ENCODE peak calls at places on chromosomes 13 and 19, in four cellular contexts. E is heart right ventricle; R is tibial nerve; J is CD8-positive, alpha-beta memory T cell. A is an unnamed sample.
A peak's percentile ranks its signal among the peaks of the same experiment; 100 is the strongest.

GRCh38 chr19:42191855-42192254 is 25.6 kb downstream of the DEDD2 start:
- DNase-seq in E (no peak), J (no peak), R (no peak), A (no peak)

GRCh38 chr19:12749938-12750521 is 1.6 kb upstream of the BEST2 start:
- DNase-seq in R (no peak), E (no peak), J (no peak), A (no peak)

GRCh38 chr19:4971424-4971793 is 2.5 kb downstream of the KDM4B start:
- DNase-seq in J (no peak), R (no peak), E (no peak), A (peak; percentile 40)

GRCh38 chr13:30841161-30841560 is 64.9 kb upstream of the MEDAG start:
- DNase-seq in J (no peak), E (no peak), R (no peak), A (no peak)

GRCh38 chr13:20711301-20712044 is 8.0 kb downstream of the IL17D start:
- DNase-seq in J (no peak), E (no peak), R (no peak), A (no peak)

GRCh38 chr13:39451301-39451700 is 151.7 kb downstream of the LHFPL6 start:
- DNase-seq in R (peak; percentile 70), J (no peak), E (no peak), A (no peak)

GRCh38 chr13:39327080-39327479 is 275.9 kb downstream of the LHFPL6 start:
- DNase-seq in E (no peak), R (no peak), J (no peak), A (no peak)

GRCh38 chr19:45400192-45400591 is 4.7 kb downstream of the PPP1R13L start:
- DNase-seq in J (no peak), R (no peak), E (no peak), A (no peak)

GRCh38 chr19:42254083-42254849 is 662 bp downstream of the ERF start:
- DNase-seq in R (peak; percentile 79), J (peak; percentile 76), E (peak; percentile 72), A (peak; percentile 85)

GRCh38 chr19:43316591-43317319 is 36.7 kb upstream of the CD177 start:
- DNase-seq in R (no peak), J (no peak), E (no peak), A (peak; percentile 67)

GRCh38 chr19:57096640-57097361 is 23.0 kb upstream of the USP29 start:
- DNase-seq in R (no peak), J (no peak), E (no peak), A (no peak)

GRCh38 chr19:47618771-47619170 is 9.8 kb downstream of the BICRA start:
- DNase-seq in J (no peak), R (no peak), E (peak; percentile 82), A (peak; percentile 71)

GRCh38 chr13:51026016-51026415 is 85.1 kb downstream of the C13orf42 start:
- DNase-seq in E (no peak), R (no peak), J (no peak), A (no peak)

GRCh38 chr19:46818812-46819211 is 30.4 kb upstream of the SLC1A5 start:
- DNase-seq in J (no peak), E (no peak), R (no peak), A (peak; percentile 60)

GRCh38 chr13:20188649-20189553 is 3.8 kb downstream of the GJB2 start:
- DNase-seq in E (no peak), J (no peak), R (no peak), A (no peak)

GRCh38 chr13:39419866-39420265 is 183.1 kb downstream of the LHFPL6 start:
- DNase-seq in J (no peak), E (no peak), R (no peak), A (no peak)

GRCh38 chr13:113413898-113414282 is 39.4 kb downstream of the ADPRHL1 start:
- DNase-seq in J (no peak), E (no peak), R (no peak), A (no peak)

GRCh38 chr19:11499890-11500420 is 5.7 kb downstream of the ZNF653 start:
- DNase-seq in J (no peak), R (no peak), E (no peak), A (no peak)

GRCh38 chr13:51832471-51833152 is 12.4 kb downstream of the TMEM272 start:
- DNase-seq in J (peak; percentile 60), R (peak; percentile 39), E (no peak), A (no peak)

GRCh38 chr13:99288069-99288468 is 19.1 kb downstream of the GPR183 start:
- DNase-seq in E (no peak), J (no peak), R (no peak), A (no peak)

GRCh38 chr13:86185636-86186035 is 386.4 kb upstream of the SLITRK6 start:
- DNase-seq in E (no peak), J (no peak), R (no peak), A (no peak)

GRCh38 chr13:111920932-111921705 is 145.8 kb upstream of the SOX1 start:
- DNase-seq in R (no peak), E (no peak), J (no peak), A (no peak)

GRCh38 chr19:3605770-3606169 is 905 bp downstream of the TBXA2R start:
- DNase-seq in R (no peak), J (no peak), E (no peak), A (no peak)

GRCh38 chr13:41019027-41019487 is at the start of gene ELF1:
- DNase-seq in R (peak; percentile 40), J (peak; percentile 72), E (no peak), A (peak; percentile 39)

GRCh38 chr19:36255316-36255715 is 40.4 kb downstream of the ZNF146 start:
- DNase-seq in E (no peak), R (no peak), J (no peak), A (no peak)

GRCh38 chr13:97238432-97238831 is 16.3 kb downstream of the MBNL2 start:
- DNase-seq in R (no peak), J (no peak), E (no peak), A (no peak)

GRCh38 chr13:97239943-97240788 is 18.0 kb downstream of the MBNL2 start:
- DNase-seq in E (no peak), R (no peak), J (no peak), A (no peak)

GRCh38 chr13:97237388-97237787 is 15.3 kb downstream of the MBNL2 start:
- DNase-seq in R (no peak), E (no peak), J (no peak), A (no peak)

GRCh38 chr13:97239306-97239705 is 17.2 kb downstream of the MBNL2 start:
- DNase-seq in R (no peak), E (no peak), J (no peak), A (no peak)

GRCh38 chr13:97238883-97239282 is 16.8 kb downstream of the MBNL2 start:
- DNase-seq in E (no peak), R (no peak), J (no peak), A (no peak)
- H3K4me1 ChIP-seq in E (peaks cover 97% of the 10 kb centered on the region), R (peaks cover 76% of the 10 kb centered on the region), J (peaks cover 33% of the 10 kb centered on the region), A (peaks cover 65% of the 10 kb centered on the region)

GRCh38 chr19:1254081-1254527 is 5.7 kb downstream of the MIDN start:
- DNase-seq in J (no peak), E (no peak), R (no peak), A (peak; percentile 74)
- H3K4me1 ChIP-seq in J (peaks cover 57% of the 10 kb centered on the region), E (peaks cover 75% of the 10 kb centered on the region), R (peaks cover 67% of the 10 kb centered on the region), A (peaks cover 56% of the 10 kb centered on the region)

GRCh38 chr19:19101540-19101939 is 36.7 kb downstream of the TMEM161A start:
- DNase-seq in R (no peak), E (no peak), J (no peak), A (no peak)

GRCh38 chr19:19106061-19106551 is 32.2 kb downstream of the TMEM161A start:
- DNase-seq in J (no peak), R (no peak), E (no peak), A (no peak)

GRCh38 chr19:19107663-19108062 is 30.6 kb downstream of the TMEM161A start:
- DNase-seq in R (no peak), J (no peak), E (no peak), A (no peak)

GRCh38 chr19:19103167-19103566 is 35.1 kb downstream of the TMEM161A start:
- DNase-seq in R (no peak), J (no peak), E (no peak), A (no peak)

DNA sequence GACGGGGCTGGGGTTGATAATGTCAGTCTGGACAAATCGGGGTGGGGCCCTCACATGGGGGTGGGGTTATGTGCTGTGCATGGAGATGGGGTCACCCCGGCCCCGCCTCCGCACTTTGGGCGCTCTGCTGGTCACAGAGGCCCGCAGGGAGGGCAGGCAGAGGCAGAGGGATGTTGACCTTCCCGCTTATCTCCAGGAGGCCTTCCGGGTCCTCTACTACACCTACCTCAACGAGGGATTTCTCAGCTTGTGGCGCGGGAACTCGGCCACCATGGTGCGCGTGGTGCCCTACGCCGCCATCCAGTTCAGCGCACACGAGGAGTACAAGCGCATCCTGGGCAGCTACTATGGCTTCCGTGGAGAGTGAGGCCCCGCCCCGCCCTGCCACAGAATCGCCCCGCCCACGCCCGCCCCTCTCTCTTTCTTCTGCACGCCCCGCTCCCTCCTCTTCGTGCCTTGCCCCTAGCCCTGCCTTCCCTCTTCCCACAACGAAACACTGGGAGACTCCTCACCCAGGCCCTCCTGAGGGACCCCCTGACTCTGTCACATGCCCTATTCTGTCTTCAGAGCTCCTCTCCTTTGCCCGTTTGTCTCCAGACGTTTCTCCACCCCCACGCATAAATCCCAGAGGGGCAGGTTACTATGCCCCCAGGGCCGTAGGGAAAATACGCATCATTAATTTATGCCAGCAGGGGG is 32.8 kb downstream of the TMEM161A start:
- DNase-seq in R (peak; percentile 57), J (no peak), E (peak; percentile 52), A (peak; percentile 72)
- H3K4me1 ChIP-seq in R (peaks cover 4% of the 10 kb centered on the region), J (no peaks in the 10 kb centered on the region), E (peaks cover 5% of the 10 kb centered on the region), A (peaks cover 9% of the 10 kb centered on the region)

DNA sequence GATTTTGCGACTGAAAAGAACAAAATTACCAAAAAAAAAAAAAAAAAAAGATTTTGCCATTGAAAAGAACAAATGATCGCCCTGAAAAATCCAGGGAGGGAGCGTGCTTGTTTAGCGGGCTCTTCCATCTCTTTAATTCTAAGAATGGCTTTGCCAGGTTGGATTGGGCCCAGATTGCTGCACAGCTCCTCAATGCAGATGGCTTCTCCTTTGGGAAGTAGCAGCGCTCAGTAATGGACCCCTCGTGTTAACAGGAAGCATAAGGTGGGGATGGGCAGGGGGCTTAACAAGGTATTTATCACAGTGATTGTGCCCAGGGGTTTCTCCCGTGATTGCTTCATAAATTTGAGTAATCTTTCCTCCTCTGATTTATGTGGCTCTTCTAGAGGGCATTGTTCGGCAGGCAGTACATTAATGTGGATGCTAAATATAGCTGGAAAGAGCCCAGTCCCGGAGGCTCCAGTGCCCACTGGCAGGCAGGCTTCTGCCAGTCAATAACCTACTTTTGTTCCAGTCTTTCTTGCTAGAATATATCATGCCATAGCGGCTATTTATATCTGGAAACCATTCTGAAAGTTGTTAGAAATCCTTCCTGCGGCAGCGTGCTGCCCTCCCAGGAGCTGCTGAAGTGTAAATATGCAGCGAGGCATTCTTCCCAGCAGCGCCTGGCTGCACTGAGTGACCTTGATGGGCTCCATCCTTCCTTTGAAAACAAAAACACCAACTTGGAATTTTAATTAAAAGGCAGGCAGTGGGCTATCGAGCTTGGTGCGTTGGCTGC is 64.9 kb downstream of the FGF9 start:
- DNase-seq in J (no peak), R (no peak), E (peak; percentile 21), A (peak; percentile 20)
- H3K4me1 ChIP-seq in J (no peaks in the 10 kb centered on the region), R (no peaks in the 10 kb centered on the region), E (no peaks in the 10 kb centered on the region), A (no peaks in the 10 kb centered on the region)